ENCODE peak calls at places on chromosomes 3 and 15, in five cellular contexts. E, C, T, F and J are unnamed samples.

GRCh38 chr3:159629329-159630084 is 359.1 kb upstream of the IL12A start:
- DNase-seq in E (no peak), T (no peak), F (no peak), C (no peak), J (no peak)

GRCh38 chr3:61979645-61980430 is 393.5 kb downstream of the FEZF2 start:
- DNase-seq in F (peak; percentile 27), T (no peak), E (no peak), C (no peak), J (no peak)

GRCh38 chr3:57597973-57598351 is 818 bp upstream of the ARF4 start:
- DNase-seq in C (no peak), F (no peak), E (peak; percentile 45), T (no peak), J (no peak)

GRCh38 chr3:154168998-154169880 is 48.0 kb downstream of the ARHGEF26 start:
- DNase-seq in E (no peak), T (no peak), F (no peak), C (no peak), J (no peak)

GRCh38 chr3:147099076-147099475 is 307.3 kb downstream of the ZIC4 start:
- DNase-seq in T (no peak), E (no peak), C (no peak), F (no peak), J (no peak)

GRCh38 chr15:25849431-25849921 is 13.7 kb downstream of the ATP10A start:
- DNase-seq in F (peak; percentile 44), E (peak; percentile 83), C (no peak), T (no peak), J (no peak)

GRCh38 chr3:53109822-53110771 is 20.1 kb downstream of the RFT1 start:
- DNase-seq in F (peak; percentile 27), E (peak; percentile 74), C (peak; percentile 47), T (peak; percentile 24), J (peak; percentile 42)

GRCh38 chr3:123389338-123389910 is 59.5 kb downstream of the ADCY5 start:
- DNase-seq in F (no peak), T (no peak), C (no peak), E (no peak), J (no peak)

GRCh38 chr3:174285242-174285641 is 573.9 kb upstream of the NAALADL2 start:
- DNase-seq in E (no peak), C (no peak), F (no peak), T (no peak), J (no peak)

GRCh38 chr3:11128682-11129632 is 25.3 kb upstream of the HRH1 start:
- DNase-seq in C (no peak), E (no peak), F (no peak), T (no peak), J (no peak)

GRCh38 chr3:153369561-153370374 is 207.7 kb downstream of the RAP2B start:
- DNase-seq in T (no peak), F (no peak), E (no peak), C (no peak), J (no peak)

GRCh38 chr15:49468440-49468839 is 45.4 kb downstream of the FGF7 start:
- DNase-seq in T (no peak), F (no peak), C (no peak), E (peak; percentile 51), J (no peak)

GRCh38 chr3:54121404-54122045 is 827 bp upstream of the CACNA2D3 start:
- DNase-seq in T (no peak), E (no peak), C (no peak), F (no peak), J (peak; percentile 46)

GRCh38 chr3:72702997-72703396 is 145.2 kb downstream of the SHQ1 start:
- DNase-seq in C (no peak), T (no peak), F (no peak), E (no peak), J (no peak)

GRCh38 chr15:31328425-31328998 is 1.9 kb downstream of the KLF13 start:
- DNase-seq in F (no peak), T (peak; percentile 7), C (peak; percentile 59), E (peak; percentile 49), J (peak; percentile 70)

GRCh38 chr3:120088622-120089021 is 5.6 kb downstream of the GSK3B start:
- DNase-seq in F (no peak), T (no peak), E (no peak), C (no peak), J (no peak)

GRCh38 chr3:33438871-33439270 is 1.3 kb downstream of the UBP1 start:
- DNase-seq in T (no peak), F (peak; percentile 56), E (peak; percentile 21), C (no peak), J (no peak)

GRCh38 chr3:194913281-194913680 is 227.6 kb downstream of the FAM43A start:
- DNase-seq in F (no peak), E (no peak), T (no peak), C (no peak), J (no peak)

GRCh38 chr15:84689858-84690257 is 26.1 kb downstream of the SEC11A start:
- DNase-seq in E (no peak), C (no peak), F (no peak), T (no peak), J (no peak)

GRCh38 chr15:70327328-70328136 is 229.8 kb upstream of the TLE3 start:
- DNase-seq in E (peak; percentile 43), C (no peak), F (no peak), T (no peak), J (no peak)

GRCh38 chr3:105791919-105792786 is 76.7 kb downstream of the CBLB start:
- DNase-seq in E (peak; percentile 96), C (peak; percentile 80), F (no peak), T (no peak), J (no peak)

GRCh38 chr3:37227870-37228549 is 53.6 kb upstream of the LRRFIP2 start:
- DNase-seq in T (no peak), C (no peak), E (no peak), F (no peak), J (no peak)
- TF ChIP-seq CTCF in T (no peak), C (no peak), E (no peak), F (no peak), J (no peak)

GRCh38 chr3:197926418-197926817 is 23.6 kb upstream of the RPL35A start:
- DNase-seq in E (no peak), F (peak; percentile 18), C (no peak), T (no peak), J (no peak)
- TF ChIP-seq CTCF in E (no peak), F (peak; percentile 64), C (no peak), T (no peak), J (no peak)

GRCh38 chr3:141049681-141050080 is 1.5 kb upstream of the SPSB4 start:
- DNase-seq in C (no peak), F (peak; percentile 39), T (no peak), E (no peak), J (no peak)
- TF ChIP-seq CTCF in C (peak; percentile 32), F (peak; percentile 34), T (peak; percentile 21), E (no peak), J (no peak)

DNA sequence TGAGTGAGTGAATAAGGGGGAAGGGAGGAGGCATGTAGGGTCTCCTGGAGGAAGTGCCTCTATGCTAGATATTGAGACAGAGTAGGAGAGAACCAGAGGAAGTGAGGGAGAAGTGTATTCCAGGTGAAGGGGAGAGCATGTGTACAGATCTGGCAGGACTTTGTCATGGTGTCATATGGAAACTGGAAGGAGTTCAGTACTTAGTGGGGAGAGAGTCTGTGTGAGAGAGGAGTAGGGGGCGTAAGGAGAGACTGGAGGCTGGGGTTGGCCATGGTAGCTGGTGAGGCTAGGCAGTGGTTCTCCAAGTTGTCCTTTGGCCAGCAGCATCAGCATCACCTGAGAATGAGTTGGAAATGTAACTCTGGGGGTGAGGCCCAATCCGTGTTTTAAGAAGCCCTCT is 29.6 kb upstream of the EPHB1 start:
- DNase-seq in F (no peak), T (no peak), C (no peak), E (no peak), J (no peak)
- TF ChIP-seq CTCF in F (no peak), T (no peak), C (no peak), E (no peak), J (no peak)

GRCh38 chr3:197680955-197681521 is 55.7 kb downstream of the RUBCN start:
- DNase-seq in E (no peak), C (no peak), F (no peak), T (no peak), J (no peak)

GRCh38 chr3:197683191-197683590 is 53.5 kb downstream of the RUBCN start:
- DNase-seq in F (no peak), T (no peak), C (no peak), E (no peak), J (no peak)

GRCh38 chr3:197687570-197687969 is 49.1 kb downstream of the RUBCN start:
- DNase-seq in C (peak; percentile 20), E (no peak), F (no peak), T (no peak), J (no peak)

GRCh38 chr3:197686899-197687298 is 49.8 kb downstream of the RUBCN start:
- DNase-seq in T (no peak), F (no peak), E (peak; percentile 11), C (no peak), J (no peak)

GRCh38 chr3:197682713-197683112 is 54.0 kb downstream of the RUBCN start:
- DNase-seq in E (no peak), C (no peak), F (peak; percentile 7), T (no peak), J (no peak)
- TF ChIP-seq CTCF in E (no peak), C (no peak), F (no peak), T (no peak), J (no peak)

DNA sequence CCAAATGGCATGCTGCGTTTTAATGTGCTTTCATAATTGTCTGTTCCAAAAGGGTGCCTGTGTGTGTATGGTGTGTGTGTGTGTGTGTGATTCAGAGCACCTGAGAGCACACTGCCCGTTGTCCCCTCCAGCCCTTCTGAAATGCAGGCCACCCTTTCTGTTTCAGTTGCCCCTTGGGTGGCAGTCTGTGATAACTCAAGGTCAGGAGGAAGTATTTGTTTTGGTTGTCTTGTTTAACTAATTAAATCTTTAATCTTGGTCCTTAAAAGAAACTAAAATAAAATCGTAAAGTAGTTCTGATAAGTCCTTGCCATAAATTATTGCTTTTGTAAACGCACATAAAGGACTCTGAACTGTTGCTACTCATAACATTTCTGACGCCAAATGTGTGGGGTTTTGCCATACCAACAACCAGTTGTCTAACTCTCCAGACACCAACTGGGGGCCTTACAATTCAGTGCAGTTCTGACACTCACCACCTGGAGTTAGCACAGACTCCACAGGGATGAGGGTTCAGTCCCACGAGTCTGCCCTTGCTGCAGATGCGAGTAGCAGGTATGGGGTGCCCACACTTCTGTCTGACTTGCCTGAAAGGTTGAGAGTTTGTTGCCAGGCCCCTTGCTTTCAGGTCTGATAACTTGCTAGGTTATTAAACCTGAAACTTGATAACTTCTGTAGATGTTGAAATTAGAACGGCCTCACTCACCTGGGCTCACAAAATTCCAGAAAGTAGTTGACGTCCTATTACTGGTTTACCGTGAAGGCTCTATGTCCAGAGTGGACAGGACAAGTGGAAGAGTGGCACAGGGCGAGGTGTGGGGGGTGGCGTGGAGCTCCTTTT is 157.3 kb downstream of the IGF1R start:
- DNase-seq in F (peak; percentile 52), C (no peak), T (no peak), E (peak; percentile 7), J (no peak)
- TF ChIP-seq CTCF in F (peak; percentile 37), C (peak; percentile 29), T (no peak), E (no peak), J (no peak)

DNA sequence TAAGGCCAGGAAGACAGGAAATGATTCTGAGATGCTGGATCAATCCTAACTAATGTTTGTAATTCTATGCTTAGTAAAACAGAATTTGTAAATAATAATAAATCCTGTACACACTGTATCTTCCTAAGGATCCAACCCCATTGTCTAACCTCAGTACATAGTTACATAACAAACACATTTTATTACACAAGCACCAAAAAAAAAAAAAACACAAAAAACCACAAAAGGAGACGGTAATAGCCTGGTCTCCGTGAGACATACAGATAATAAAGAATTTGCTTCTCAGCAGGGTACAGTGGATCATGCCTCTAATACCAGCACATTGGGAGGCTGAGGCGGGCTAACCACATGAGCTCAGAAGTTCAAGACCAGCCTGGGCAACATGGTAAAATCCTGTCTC is 558.8 kb downstream of the MAGI1 start:
- DNase-seq in E (no peak), F (no peak), T (no peak), C (no peak), J (no peak)
- TF ChIP-seq CTCF in E (no peak), F (no peak), T (no peak), C (no peak), J (no peak)